ENCODE peak calls at places on chromosomes 16 and 17, in eight cellular contexts. W is brain microvascular endothelial cell, J is IMR-90, G is fibroblast of pulmonary artery, B is right lobe of liver, E is HFF-Myc, D is foreskin fibroblast, P is left ventricle myocardium inferior. O is an unnamed sample.

GRCh38 chr16:69187891-69188451 is 1.0 kb downstream of the SNTB2 start:
- DNase-seq in W (peak), J (no peak), G (peak), B (peak), E (no peak), D (peak), P (peak), O (no peak)

GRCh38 chr16:11446566-11447119 is 101.4 kb downstream of the RMI2 start:
- DNase-seq in W (no peak), J (no peak), G (no peak), B (peak), E (no peak), D (no peak), P (no peak), O (no peak)

GRCh38 chr17:75031972-75032895 is 14.5 kb downstream of the ATP5PD start:
- DNase-seq in W (peak), J (peak), G (peak), B (peak), E (no peak), D (peak), P (peak), O (peak)

GRCh38 chr17:64073771-64074703 is 53.6 kb upstream of the ICAM2 start:
- DNase-seq in W (no peak), J (no peak), G (no peak), B (no peak), E (no peak), D (no peak), P (no peak), O (no peak)

GRCh38 chr17:68200689-68201424 is 47.0 kb upstream of the AMZ2 start:
- DNase-seq in W (peak), J (peak), G (peak), B (peak), E (peak), D (peak), P (peak), O (peak)

GRCh38 chr17:30520436-30520835 is 43.2 kb downstream of the GOSR1 start:
- DNase-seq in W (peak), J (peak), G (peak), B (no peak), E (peak), D (peak), P (no peak), O (no peak)

GRCh38 chr17:1455291-1455747 is 713 bp downstream of the CRK start:
- DNase-seq in W (peak), J (peak), G (peak), B (peak), E (peak), D (peak), P (peak), O (no peak)

GRCh38 chr17:79873583-79873982 is 34.3 kb upstream of the CBX4 start:
- DNase-seq in W (no peak), J (no peak), G (no peak), B (no peak), E (no peak), D (no peak), P (no peak), O (no peak)

GRCh38 chr16:89695086-89695874 is 6.2 kb downstream of the SPATA2L start:
- DNase-seq in W (no peak), J (no peak), G (no peak), B (peak), E (no peak), D (no peak), P (no peak), O (no peak)

GRCh38 chr16:27526169-27526568 is 23.5 kb downstream of the GTF3C1 start:
- DNase-seq in W (no peak), J (no peak), G (no peak), B (no peak), E (no peak), D (no peak), P (peak), O (no peak)

GRCh38 chr16:4404247-4404966 is 12.0 kb downstream of the CORO7 start:
- DNase-seq in W (no peak), J (no peak), G (peak), B (no peak), E (no peak), D (peak), P (peak), O (no peak)

GRCh38 chr16:67186550-67186950 is 2.8 kb upstream of the MATCAP1 start:
- DNase-seq in W (no peak), J (no peak), G (no peak), B (no peak), E (no peak), D (peak), P (no peak), O (no peak)

GRCh38 chr17:66427134-66427533 is 124.7 kb downstream of the PRKCA start:
- DNase-seq in W (no peak), J (no peak), G (no peak), B (no peak), E (no peak), D (no peak), P (no peak), O (no peak)

GRCh38 chr17:46121165-46121764 is 72.0 kb downstream of the KANSL1 start:
- DNase-seq in W (no peak), J (no peak), G (peak), B (no peak), E (no peak), D (no peak), P (no peak), O (no peak)

GRCh38 chr17:38464723-38465419 is 36.6 kb downstream of the ARHGAP23 start:
- DNase-seq in W (peak), J (peak), G (peak), B (peak), E (no peak), D (peak), P (peak), O (peak)

GRCh38 chr16:57981636-57982035 is 10.7 kb upstream of the CNGB1 start:
- DNase-seq in W (no peak), J (no peak), G (no peak), B (no peak), E (no peak), D (no peak), P (no peak), O (no peak)

DNA sequence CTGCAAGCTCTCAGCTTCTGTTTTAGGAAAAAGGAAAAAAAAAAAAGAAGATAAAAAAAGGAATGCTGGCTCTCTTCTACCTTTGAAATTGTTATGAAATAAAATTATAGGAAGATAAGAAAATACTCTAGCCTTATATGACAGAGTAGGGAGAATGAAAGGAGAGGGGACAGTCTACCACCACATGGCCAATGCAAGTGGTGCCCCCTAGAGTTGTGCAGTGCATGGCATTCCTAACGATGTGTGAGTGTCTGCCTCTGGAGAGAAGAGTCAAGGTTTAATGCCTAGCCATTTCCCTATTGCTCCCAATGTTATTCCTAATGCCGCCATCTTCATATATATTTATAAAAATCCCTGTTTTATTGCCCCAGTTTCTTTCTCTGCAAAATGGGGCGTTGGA is 216.3 kb downstream of the TMEM114 start:
- DNase-seq in W (no peak), J (no peak), G (no peak), B (no peak), E (no peak), D (no peak), P (no peak), O (no peak)
- TF ChIP-seq CTCF in W (no peak), J (no peak), G (no peak), B (no peak), E (no peak), D (no peak), P (no peak), O (no peak)

DNA sequence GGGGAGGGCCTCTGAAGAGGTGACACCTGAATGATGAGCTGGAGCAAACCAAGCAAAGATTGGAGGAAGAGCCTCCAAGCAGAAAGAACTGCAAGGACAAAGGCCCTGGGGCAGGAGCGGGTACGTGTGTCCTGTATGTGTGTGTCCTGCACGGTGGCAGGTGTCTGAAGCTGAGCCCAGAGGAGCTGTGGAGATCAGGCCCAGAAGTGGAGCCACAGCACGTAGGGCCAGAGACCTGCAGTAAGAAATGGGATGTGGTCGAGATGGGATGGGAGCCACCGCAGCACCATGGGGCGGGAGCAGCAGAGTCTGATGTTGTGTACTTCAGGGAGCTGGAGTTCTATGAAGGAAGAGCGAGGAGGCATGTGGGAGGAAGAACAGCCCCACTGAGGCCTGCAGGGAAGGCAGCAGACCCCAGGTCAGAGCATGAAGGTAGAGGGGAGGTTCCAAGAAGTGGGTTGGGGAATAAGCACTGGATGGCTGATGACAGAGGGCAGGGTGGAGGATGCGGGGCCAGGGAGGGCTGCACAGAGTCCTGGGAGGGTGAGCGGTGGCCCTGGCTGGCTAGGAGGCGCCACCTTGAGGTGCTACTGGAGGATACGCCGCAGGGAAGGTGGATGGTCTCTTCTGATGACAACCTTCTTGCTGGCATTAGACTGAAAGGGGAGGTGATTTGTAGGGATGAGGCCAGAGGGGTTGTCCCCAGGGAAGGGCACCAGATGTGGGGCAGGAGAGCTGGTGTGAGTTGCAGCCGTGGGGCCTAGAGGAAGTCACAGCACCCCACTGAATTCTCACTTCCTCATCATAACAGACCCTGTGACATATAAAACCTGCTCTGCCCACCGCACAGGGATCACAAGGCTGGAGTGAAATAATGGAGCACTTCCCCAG is 10.6 kb upstream of the CETP start:
- DNase-seq in W (peak), J (peak), G (peak), B (no peak), E (no peak), D (peak), P (peak), O (peak)
- TF ChIP-seq CTCF in W (peak), J (peak), G (peak), B (peak), E (peak), D (peak), P (peak), O (peak)

GRCh38 chr17:71780596-71780995 is 340.2 kb upstream of the SOX9 start:
- DNase-seq in W (no peak), J (no peak), G (no peak), B (no peak), E (no peak), D (no peak), P (no peak), O (no peak)

GRCh38 chr17:71779482-71779881 is 341.3 kb upstream of the SOX9 start:
- DNase-seq in W (no peak), J (no peak), G (no peak), B (no peak), E (no peak), D (no peak), P (no peak), O (no peak)

GRCh38 chr17:71777048-71777638 is 343.7 kb upstream of the SOX9 start:
- DNase-seq in W (no peak), J (no peak), G (no peak), B (no peak), E (no peak), D (no peak), P (no peak), O (no peak)
- TF ChIP-seq CTCF in W (no peak), J (no peak), G (no peak), B (no peak), E (no peak), D (no peak), P (no peak), O (no peak)

DNA sequence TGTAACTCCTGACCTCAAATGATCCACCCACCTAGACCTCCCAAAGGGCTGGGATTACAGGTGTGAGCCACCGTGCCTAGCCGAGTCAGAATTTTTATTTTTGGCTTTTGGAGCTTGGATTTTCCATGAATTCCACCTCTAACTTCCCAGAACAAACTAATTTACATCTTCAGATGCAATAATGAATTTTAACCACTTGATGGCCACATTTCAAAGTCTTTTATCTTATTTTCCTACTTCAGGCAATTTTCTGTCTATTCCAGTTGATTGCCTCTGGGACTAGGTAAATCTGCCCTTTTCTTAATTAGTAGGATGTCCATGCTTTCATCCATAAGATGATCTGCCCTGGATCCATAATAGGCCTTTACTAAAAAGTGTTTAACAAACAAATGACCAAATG is 156.4 kb upstream of the ANKFN1 start:
- DNase-seq in W (no peak), J (peak), G (no peak), B (no peak), E (no peak), D (peak), P (no peak), O (no peak)
- TF ChIP-seq CTCF in W (no peak), J (peak), G (no peak), B (no peak), E (no peak), D (no peak), P (no peak), O (peak)

DNA sequence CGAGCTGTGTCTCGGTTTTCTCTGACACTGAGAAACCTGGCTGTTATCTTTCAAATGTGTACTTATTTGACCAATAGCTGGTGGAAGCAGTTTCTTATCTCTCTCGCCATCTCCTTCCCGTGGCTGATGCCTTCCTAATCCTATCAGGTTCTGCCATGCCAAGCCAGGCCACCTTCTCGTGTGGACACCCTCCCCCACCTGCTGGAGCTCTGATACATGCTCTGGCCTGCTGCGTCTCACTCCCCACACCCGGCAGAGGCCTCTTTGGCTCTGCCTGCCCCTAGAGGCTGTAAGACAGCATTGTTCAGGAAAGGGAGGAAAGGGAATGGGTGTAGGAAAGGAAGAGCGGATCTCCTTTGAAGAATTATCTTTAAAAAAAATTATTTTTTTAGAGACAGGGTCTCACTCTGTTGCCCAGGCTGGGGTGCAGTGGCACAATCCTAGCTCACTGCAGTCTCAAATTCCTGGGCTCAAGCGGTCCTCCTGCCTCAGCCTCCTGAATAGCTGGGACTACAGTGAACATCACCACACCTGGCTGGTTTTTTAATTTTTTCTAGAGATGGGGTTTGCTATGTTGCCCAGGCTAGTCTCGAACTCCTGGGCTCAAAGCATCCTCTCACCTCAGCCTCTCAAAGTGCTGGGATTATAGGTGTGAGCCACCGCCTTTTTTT is 7.5 kb upstream of the ARMC5 start:
- DNase-seq in W (peak), J (peak), G (peak), B (no peak), E (no peak), D (peak), P (peak), O (no peak)
- TF ChIP-seq CTCF in W (peak), J (peak), G (peak), B (peak), E (peak), D (peak), P (peak), O (peak)

GRCh38 chr17:8080208-8080798 is 7.2 kb downstream of the ALOX12B start:
- DNase-seq in W (no peak), J (no peak), G (no peak), B (no peak), E (no peak), D (no peak), P (no peak), O (no peak)
- TF ChIP-seq CTCF in W (no peak), J (no peak), G (no peak), B (peak), E (no peak), D (no peak), P (peak), O (no peak)

GRCh38 chr17:49843774-49844350 is 4.0 kb downstream of the TAC4 start:
- DNase-seq in W (no peak), J (no peak), G (peak), B (no peak), E (no peak), D (no peak), P (no peak), O (no peak)
- TF ChIP-seq CTCF in W (peak), J (peak), G (peak), B (peak), E (peak), D (peak), P (peak), O (peak)

GRCh38 chr17:43831633-43832032 is 1.3 kb downstream of the MPP3 start:
- DNase-seq in W (no peak), J (no peak), G (no peak), B (no peak), E (no peak), D (no peak), P (peak), O (no peak)

GRCh38 chr17:43834106-43834505 is 1.2 kb upstream of the MPP3 start:
- DNase-seq in W (peak), J (peak), G (peak), B (no peak), E (peak), D (peak), P (no peak), O (no peak)

GRCh38 chr17:43832976-43833829 is at the start of gene MPP3:
- DNase-seq in W (peak), J (peak), G (peak), B (peak), E (no peak), D (peak), P (peak), O (peak)

GRCh38 chr17:43830510-43831145 is 2.3 kb downstream of the MPP3 start:
- DNase-seq in W (no peak), J (no peak), G (no peak), B (no peak), E (no peak), D (no peak), P (no peak), O (no peak)

DNA sequence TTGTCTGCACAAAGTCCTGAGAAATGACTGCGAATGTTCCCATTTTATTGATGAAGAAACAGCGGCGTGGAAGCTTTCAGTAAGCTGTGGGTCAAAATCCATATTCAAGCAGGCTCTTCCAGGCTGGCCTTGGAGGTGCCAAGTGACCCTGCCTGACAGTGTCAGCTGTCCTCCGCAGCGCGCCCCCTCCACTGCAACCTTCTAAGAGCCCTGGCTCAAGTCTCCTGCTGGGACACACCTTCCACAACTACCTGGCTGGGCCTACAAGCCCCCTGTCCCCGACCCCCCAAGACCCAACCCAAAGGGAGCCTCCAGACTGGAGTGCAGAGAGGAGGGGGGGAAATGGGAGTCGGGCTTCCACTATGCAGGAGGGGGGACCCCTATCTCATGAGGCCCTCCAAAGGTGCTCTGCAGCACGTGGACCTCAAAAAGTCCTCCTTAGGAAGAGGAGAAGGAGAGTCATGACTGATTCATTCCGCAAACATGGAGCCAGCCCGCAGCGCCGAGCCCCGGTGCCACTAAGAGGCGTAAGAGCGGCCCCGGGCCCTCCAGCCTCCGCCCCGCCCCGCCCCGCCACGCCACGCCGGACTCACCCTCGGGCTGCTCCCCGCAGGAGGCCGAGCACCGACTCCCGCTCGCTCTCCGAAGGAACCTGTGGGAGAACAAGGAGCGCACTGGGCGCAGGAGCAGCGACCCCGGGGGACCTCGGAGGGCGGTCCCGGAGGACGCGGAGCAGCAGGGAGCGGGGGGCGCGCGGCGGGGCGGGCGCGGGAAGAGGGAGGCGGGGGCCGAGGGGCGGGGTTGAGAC is 574 bp downstream of the MPP3 start:
- DNase-seq in W (peak), J (peak), G (peak), B (peak), E (no peak), D (peak), P (peak), O (peak)
- TF ChIP-seq CTCF in W (no peak), J (no peak), G (no peak), B (no peak), E (no peak), D (no peak), P (no peak), O (no peak)

GRCh38 chr17:9676084-9676483 is 30.8 kb downstream of the USP43 start:
- DNase-seq in W (no peak), J (no peak), G (no peak), B (no peak), E (no peak), D (peak), P (no peak), O (no peak)
- TF ChIP-seq CTCF in W (peak), J (no peak), G (no peak), B (peak), E (peak), D (peak), P (peak), O (no peak)

DNA sequence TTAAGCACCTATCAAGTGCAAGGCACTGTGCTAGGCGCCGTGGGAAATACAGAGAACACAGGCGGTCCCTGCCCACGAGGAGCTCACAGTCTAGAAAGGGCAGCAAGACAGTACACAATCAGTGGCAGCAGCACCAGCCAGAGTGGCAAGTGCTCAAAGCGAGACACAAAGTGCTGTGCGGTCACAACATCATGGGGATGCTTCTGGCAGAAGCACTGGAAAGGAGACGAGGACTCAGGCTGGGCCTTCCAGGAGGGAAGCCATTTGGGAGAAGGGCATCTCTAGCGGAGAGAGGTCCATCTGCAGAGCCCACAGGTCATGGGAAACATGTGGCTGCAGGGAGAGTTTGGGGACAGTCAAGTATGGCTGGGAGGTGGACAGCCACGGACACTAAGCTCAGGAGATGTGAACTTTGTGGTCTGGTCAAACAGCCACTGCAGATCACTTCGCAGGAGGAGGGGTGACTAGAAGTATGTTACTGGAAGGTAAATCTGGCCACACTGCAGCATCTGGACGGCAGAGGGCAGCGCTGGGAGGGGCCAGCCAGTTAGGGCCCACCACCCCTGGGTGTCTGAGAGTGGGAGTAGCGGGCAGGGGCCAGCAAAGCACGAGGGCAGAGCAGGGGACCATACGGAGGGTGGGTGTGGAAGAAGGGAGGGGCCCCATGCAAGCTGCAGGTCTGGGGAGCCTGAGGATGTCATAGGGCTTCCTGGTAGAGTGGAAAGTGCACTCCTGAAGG is 71.1 kb downstream of the N4BP1 start:
- DNase-seq in W (no peak), J (no peak), G (no peak), B (no peak), E (no peak), D (peak), P (no peak), O (no peak)
- TF ChIP-seq CTCF in W (peak), J (peak), G (peak), B (peak), E (peak), D (peak), P (peak), O (no peak)

O was measured in D721Med.